ENCODE peak calls at places on chromosome 4, in four cellular contexts. Z, B, V and Q are unnamed samples.
A peak's percentile ranks its signal among the peaks of the same experiment; 100 is the strongest.

GRCh38 chr4:1578968-1579833 is 104.9 kb downstream of the FAM53A start:
- DNase-seq in Z (no peak), B (no peak), V (peak; percentile 65), Q (no peak)

GRCh38 chr4:88592600-88593448 is 544 bp downstream of the HERC3 start:
- DNase-seq in Z (peak; percentile 60), B (peak; percentile 15), V (peak; percentile 30), Q (peak; percentile 74)

GRCh38 chr4:136725286-136726081 is 806.8 kb downstream of the PCDH18 start:
- DNase-seq in Z (no peak), B (no peak), V (no peak), Q (no peak)

GRCh38 chr4:70969076-70969475 is 24.4 kb upstream of the DCK start:
- DNase-seq in Z (no peak), B (no peak), V (no peak), Q (no peak)

GRCh38 chr4:157558016-157558415 is 337.5 kb downstream of the GRIA2 start:
- DNase-seq in Z (no peak), B (no peak), V (no peak), Q (no peak)

GRCh38 chr4:125043453-125043852 is 271.3 kb upstream of the FAT4 start:
- DNase-seq in Z (no peak), B (no peak), V (no peak), Q (no peak)

GRCh38 chr4:156773648-156774357 is 197.8 kb downstream of the PDGFC start:
- DNase-seq in Z (no peak), B (no peak), V (peak; percentile 65), Q (no peak)

GRCh38 chr4:137640838-137641158 is 108.5 kb upstream of the PCDH18 start:
- DNase-seq in Z (no peak), B (no peak), V (no peak), Q (no peak)

GRCh38 chr4:27357283-27357682 is 496.6 kb downstream of the STIM2 start:
- DNase-seq in Z (no peak), B (peak; percentile 21), V (no peak), Q (no peak)

GRCh38 chr4:5919044-5919443 is 26.2 kb upstream of the CRMP1 start:
- DNase-seq in Z (no peak), B (no peak), V (no peak), Q (no peak)